ENCODE peak calls at places on chromosome 13, in four cellular contexts. U, T, G and K are unnamed samples.

GRCh38 chr13:43058836-43059235 is 35.5 kb downstream of the DNAJC15 start:
- DNase-seq in U (no peak), T (no peak), G (no peak), K (no peak)

GRCh38 chr13:112770504-112770903 is 80.7 kb downstream of the ATP11A start:
- DNase-seq in U (no peak), T (no peak), G (no peak), K (no peak)

GRCh38 chr13:76993021-76993420 is 1.1 kb downstream of the CLN5 start:
- DNase-seq in U (no peak), T (no peak), G (peak; percentile 29), K (no peak)

GRCh38 chr13:32863596-32863995 is 152.6 kb upstream of the KL start:
- DNase-seq in U (no peak), T (no peak), G (no peak), K (no peak)

GRCh38 chr13:70173236-70173959 is 65.1 kb upstream of the KLHL1 start:
- DNase-seq in U (no peak), T (no peak), G (no peak), K (peak; percentile 6)

GRCh38 chr13:94192576-94192975 is 286.9 kb downstream of the DCT start:
- DNase-seq in U (no peak), T (no peak), G (peak; percentile 29), K (no peak)

GRCh38 chr13:111572956-111573355 is 252.5 kb downstream of the TEX29 start:
- DNase-seq in U (no peak), T (no peak), G (no peak), K (no peak)

GRCh38 chr13:33872005-33872351 is 54.0 kb downstream of the RFC3 start:
- DNase-seq in U (no peak), T (no peak), G (peak; percentile 11), K (no peak)

GRCh38 chr13:86906458-86906857 is 764.7 kb upstream of the SLITRK5 start:
- DNase-seq in U (no peak), T (no peak), G (no peak), K (no peak)

GRCh38 chr13:88031980-88032562 is 360.9 kb downstream of the SLITRK5 start:
- DNase-seq in U (no peak), T (no peak), G (no peak), K (no peak)

GRCh38 chr13:39577203-39577602 is 25.8 kb downstream of the LHFPL6 start:
- DNase-seq in U (no peak), T (no peak), G (no peak), K (no peak)

GRCh38 chr13:94705081-94705751 is 7.1 kb downstream of the SOX21 start:
- DNase-seq in U (no peak), T (no peak), G (no peak), K (no peak)

DNA sequence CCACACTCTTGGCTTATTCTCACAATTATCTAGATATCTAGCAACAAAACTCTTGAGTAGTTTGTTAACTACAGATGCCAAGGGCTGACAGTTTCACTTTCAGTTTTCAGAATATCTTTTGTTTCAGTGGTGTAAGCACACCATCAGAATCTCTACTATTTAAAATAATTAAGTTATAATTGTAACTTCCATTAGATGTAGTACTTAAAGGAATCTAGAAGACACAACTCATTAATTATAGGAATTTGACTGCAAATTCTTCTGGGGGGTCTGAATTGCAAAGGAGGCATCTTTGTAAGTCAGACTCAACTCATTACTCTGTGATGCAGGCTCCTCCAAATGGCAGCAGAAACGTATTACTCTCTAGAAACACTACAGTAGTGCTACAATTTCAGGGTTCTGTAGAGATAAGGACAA is 44.9 kb upstream of the USPL1 start:
- DNase-seq in U (peak; percentile 18), T (no peak), G (peak; percentile 70), K (peak; percentile 11)
- H3K4me3 ChIP-seq in U (peak overlapping the region; percentile 31), T (peak overlapping the region; percentile 51), G (peak overlapping the region; percentile 53), K (peak overlapping the region; percentile 27)

DNA sequence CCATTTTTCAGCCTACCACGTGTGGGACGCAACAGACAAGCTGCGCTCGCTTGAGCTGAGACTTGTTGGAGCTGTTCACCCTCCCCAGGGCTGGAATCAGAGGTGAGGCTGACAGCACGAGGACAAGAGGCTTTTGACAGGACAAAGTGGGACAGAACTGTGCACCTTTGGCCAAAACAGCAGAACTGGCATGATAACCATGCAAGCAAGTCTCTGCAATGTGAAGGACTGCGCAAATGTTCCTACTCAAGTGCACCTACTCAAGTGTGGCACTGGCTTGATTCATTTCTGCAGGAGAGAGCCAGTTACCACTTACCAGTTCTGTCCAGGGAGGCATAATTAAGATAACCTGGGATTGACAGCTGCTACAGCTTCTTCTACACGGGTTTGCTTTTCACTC is 62.2 kb upstream of the TM9SF2 start:
- DNase-seq in U (no peak), T (no peak), G (no peak), K (no peak)
- H3K4me3 ChIP-seq in U (no peak overlapping the region), T (no peak overlapping the region), G (no peak overlapping the region), K (no peak overlapping the region)

DNA sequence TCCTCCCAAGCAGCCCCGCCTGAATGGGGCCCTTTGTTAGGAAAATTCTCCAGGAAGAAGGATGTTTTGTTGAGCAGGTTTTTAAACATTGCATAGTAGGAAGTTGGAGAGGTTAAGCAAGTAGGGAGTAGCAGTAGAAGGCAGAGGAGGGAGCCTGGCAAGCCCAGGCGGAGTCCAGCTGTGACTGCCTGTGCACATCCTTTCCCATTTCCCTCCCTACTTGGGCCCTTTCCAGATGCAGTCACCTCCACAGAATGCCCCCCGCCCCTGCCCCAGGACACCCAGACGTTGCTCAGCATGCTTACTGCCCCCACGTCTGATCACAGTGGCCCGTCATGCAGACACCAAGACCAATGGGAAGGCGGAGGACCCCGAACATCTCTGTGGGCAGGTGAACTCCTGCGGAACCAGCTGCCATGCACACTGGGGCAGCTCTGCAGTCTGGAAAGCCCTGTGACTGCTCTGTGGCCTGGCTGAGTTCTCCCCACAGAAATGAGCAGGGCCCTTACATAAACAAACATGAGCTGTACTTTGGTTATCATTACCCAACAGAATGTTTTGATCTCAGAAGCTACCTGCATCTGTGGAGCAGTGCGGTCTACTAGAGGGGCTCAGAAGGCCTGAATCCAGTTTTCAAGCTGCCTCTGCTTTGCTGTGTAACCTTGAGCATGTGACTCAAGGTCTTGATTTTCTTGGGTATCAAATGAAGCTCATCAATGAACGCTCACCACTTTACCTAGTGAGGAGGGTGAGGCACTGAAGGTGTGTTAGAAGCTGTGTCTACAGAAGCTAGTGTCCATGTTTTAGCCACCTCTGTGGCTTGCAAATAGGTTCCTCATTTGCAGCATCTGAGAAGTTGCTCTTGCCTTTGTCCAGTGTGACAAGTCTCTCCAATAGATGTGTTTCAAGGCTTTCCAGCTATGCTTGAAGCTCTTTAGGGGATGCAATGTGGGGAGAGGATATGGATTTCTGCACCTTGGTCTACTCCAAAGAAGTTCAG is 84.2 kb downstream of the TNFRSF19 start:
- DNase-seq in U (no peak), T (no peak), G (no peak), K (no peak)
- H3K4me3 ChIP-seq in U (no peak overlapping the region), T (no peak overlapping the region), G (no peak overlapping the region), K (no peak overlapping the region)

DNA sequence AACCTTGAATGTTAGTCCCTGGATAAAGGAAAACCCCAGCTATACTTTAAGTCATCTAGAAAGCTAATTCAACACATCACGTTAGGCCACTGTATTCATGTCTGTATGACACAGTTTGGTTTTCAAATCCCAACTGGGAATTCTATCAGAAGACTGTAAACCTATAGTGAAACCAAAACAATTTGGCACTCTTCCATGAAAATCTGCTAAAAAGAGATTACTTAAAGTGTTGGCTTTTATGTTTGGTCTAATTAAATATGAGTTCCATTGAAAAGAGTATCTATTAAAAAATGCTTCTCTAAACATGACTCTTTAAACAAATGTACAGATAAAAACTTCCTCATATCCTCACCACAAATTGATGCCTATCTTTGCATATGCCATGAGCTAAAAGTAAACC is 25.4 kb downstream of the PCDH9 start:
- DNase-seq in U (no peak), T (no peak), G (peak; percentile 8), K (no peak)
- H3K4me3 ChIP-seq in U (no peak overlapping the region), T (no peak overlapping the region), G (no peak overlapping the region), K (no peak overlapping the region)

DNA sequence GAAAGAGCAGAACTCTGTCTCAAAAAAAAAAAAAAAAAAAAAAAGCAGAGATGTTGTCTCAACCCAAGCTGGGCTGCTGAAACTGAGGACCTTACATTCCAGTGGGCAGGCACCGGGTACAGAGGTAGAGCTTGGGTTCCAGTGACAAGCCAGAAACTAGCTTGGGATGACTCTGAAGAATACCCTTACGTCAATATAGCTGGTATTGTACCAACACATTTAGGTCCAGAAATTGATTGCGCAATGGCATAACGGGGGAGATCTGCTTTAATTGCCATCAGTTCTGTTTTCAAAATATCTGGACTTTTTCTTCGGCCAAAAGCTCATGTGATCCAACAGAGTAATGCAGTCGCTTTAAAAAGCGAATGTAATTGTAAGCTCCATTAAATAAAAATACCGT is 103.1 kb upstream of the UBL3 start:
- DNase-seq in U (no peak), T (no peak), G (no peak), K (no peak)
- H3K4me3 ChIP-seq in U (no peak overlapping the region), T (peak overlapping the region; percentile 46), G (no peak overlapping the region), K (no peak overlapping the region)

GRCh38 chr13:67223742-67224141 is 6.4 kb downstream of the PCDH9 start:
- DNase-seq in U (no peak), T (no peak), G (no peak), K (no peak)

GRCh38 chr13:67226686-67227085 is 3.5 kb downstream of the PCDH9 start:
- DNase-seq in U (no peak), T (no peak), G (no peak), K (no peak)

GRCh38 chr13:67223024-67223423 is 7.1 kb downstream of the PCDH9 start:
- DNase-seq in U (no peak), T (no peak), G (peak; percentile 46), K (no peak)

GRCh38 chr13:67225252-67226159 is 4.6 kb downstream of the PCDH9 start:
- DNase-seq in U (no peak), T (no peak), G (no peak), K (no peak)

GRCh38 chr13:67224148-67224846 is 5.8 kb downstream of the PCDH9 start:
- DNase-seq in U (peak; percentile 24), T (peak; percentile 25), G (peak; percentile 86), K (peak; percentile 75)
- H3K4me3 ChIP-seq in U (peak overlapping the region; percentile 42), T (no peak overlapping the region), G (peak overlapping the region; percentile 3), K (peak overlapping the region; percentile 39)